ENCODE peak calls at places on chromosomes 13 and 19, in five cellular contexts. I is esophagus muscularis mucosa, S is spleen, D is HepG2, V is SK-N-MC. O is an unnamed sample.

GRCh38 chr19:45952691-45953505 is 20.8 kb downstream of the NOVA2 start:
- DNase-seq in S (peak; percentile 71), I (no peak), D (no peak), V (no peak), O (no peak)

GRCh38 chr19:45469835-45470146 is 2.0 kb downstream of the FOSB start:
- DNase-seq in I (no peak), S (no peak), V (no peak), D (peak; percentile 85), O (no peak)

GRCh38 chr19:5652261-5652660 is 28.1 kb downstream of the MICOS13 start:
- DNase-seq in D (no peak), V (no peak), S (peak; percentile 17), I (no peak), O (no peak)

GRCh38 chr19:40933025-40933424 is 51.0 kb upstream of the CYP2A7 start:
- DNase-seq in V (no peak), I (no peak), D (no peak), S (no peak), O (no peak)

GRCh38 chr19:45424191-45425058 is 708 bp upstream of the ERCC1 start:
- DNase-seq in D (peak; percentile 86), V (no peak), S (peak; percentile 87), I (no peak), O (no peak)

GRCh38 chr19:46107371-46107770 is 17.1 kb downstream of the IGFL3 start:
- DNase-seq in S (no peak), D (no peak), V (no peak), I (no peak), O (no peak)

GRCh38 chr13:75417006-75417384 is 65.0 kb downstream of the TBC1D4 start:
- DNase-seq in D (no peak), S (no peak), I (no peak), V (no peak), O (no peak)

GRCh38 chr19:15324791-15325519 is 7.4 kb downstream of the BRD4 start:
- DNase-seq in I (no peak), S (peak; percentile 64), V (no peak), D (no peak), O (no peak)

GRCh38 chr19:39363909-39364457 is 21.8 kb downstream of the SAMD4B start:
- DNase-seq in V (no peak), I (no peak), D (no peak), S (no peak), O (no peak)

GRCh38 chr19:58572818-58573657 is at the start of gene MZF1:
- DNase-seq in V (peak; percentile 100), D (peak; percentile 99), I (peak; percentile 100), S (peak; percentile 100), O (peak; percentile 100)
- TF ChIP-seq POLR2AphosphoS5 in V (peak; percentile 35), D (peak; percentile 42), I (peak; percentile 78), S (peak; percentile 89), O (peak; percentile 53)

GRCh38 chr19:32020538-32020937 is 324.9 kb upstream of the ZNF507 start:
- DNase-seq in D (no peak), S (no peak), V (no peak), I (peak; percentile 47), O (peak; percentile 18)

GRCh38 chr19:32022044-32022945 is 323.1 kb upstream of the ZNF507 start:
- DNase-seq in D (no peak), V (no peak), S (no peak), I (no peak), O (peak; percentile 67)

GRCh38 chr19:32017341-32017948 is 328.0 kb upstream of the ZNF507 start:
- DNase-seq in S (no peak), D (no peak), I (peak; percentile 47), V (no peak), O (peak; percentile 40)

GRCh38 chr19:32012886-32013635 is 332.3 kb upstream of the ZNF507 start:
- DNase-seq in S (no peak), I (peak; percentile 72), V (no peak), D (no peak), O (peak; percentile 70)

GRCh38 chr19:32018014-32018413 is 327.4 kb upstream of the ZNF507 start:
- DNase-seq in D (no peak), V (peak; percentile 76), S (no peak), I (peak; percentile 72), O (no peak)
- TF ChIP-seq POLR2AphosphoS5 in D (no peak), V (no peak), S (no peak), I (peak; percentile 28), O (no peak)

DNA sequence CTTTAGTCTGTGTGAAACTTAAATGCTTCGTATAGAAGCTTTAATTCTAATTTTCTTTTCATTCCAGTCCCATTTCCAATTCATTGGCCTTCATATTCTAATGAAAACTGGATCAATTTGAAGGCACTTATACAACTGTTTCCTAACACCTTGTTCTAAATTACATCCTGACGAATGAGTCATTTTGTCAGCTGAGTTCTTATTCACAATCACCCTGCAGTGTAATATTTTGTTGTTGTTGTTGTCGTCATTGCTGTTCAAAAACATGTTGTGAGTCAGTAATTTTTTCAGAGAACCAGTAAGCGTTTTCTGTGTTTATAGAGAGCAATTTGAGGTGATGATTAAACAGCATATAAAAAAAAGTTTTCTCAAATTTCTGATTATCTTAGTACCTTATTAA is 290.0 kb downstream of the PCDH9 start:
- DNase-seq in I (no peak), D (no peak), V (no peak), S (no peak), O (no peak)
- TF ChIP-seq POLR2AphosphoS5 in I (no peak), D (no peak), V (no peak), S (no peak), O (no peak)

DNA sequence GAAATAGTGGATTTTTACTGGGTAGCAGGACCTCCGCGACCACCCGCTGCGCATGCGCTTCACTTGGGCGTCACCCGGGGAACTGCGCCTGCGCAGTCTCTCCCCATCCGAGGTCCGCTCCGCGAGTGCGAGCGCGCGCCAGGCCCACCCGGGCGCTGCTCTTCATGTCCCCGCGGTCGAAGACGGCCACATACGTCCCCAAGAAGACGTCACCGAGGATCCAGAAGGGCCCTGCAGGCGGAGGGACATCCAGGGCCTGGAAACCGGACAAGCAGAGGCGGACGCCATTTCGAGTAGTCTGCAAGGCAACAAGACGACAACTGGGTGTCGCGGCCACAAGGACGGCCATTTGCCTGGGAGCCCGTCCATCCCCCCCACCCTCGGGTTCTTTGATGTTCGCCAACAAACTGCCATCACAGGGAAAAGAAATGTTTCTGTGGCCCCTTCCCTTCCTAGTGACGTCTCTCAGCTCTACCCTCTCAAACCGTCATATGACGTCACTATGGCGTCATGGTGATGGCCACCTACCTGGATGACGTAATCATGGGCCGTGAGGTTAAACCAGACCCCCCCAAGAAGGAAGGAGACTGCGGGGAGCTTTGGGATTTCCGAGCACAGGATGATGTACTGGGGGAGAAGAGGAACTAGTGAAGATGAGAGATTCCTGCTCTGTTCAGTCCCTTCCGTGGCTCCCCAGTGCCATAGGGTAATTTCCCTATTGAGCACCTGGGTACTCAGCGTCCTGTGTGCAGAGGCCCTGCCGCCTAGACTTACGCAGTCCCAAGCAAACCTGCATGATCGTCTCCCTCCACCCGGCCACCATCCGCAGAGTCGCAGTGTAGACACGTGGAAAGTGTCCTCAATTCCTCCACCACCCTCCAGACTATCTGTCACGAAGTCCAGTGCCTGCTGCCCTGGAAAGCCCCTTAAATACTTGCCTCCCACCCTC is 6.7 kb downstream of the NAPSA start:
- DNase-seq in D (no peak), I (no peak), V (no peak), S (peak; percentile 93), O (no peak)
- TF ChIP-seq POLR2AphosphoS5 in D (no peak), I (peak; percentile 82), V (peak; percentile 77), S (peak; percentile 97), O (no peak)

GRCh38 chr13:42796747-42797356 is 15.5 kb downstream of the FAM216B start:
- DNase-seq in V (no peak), D (no peak), I (no peak), S (no peak), O (no peak)
- TF ChIP-seq POLR2AphosphoS5 in V (no peak), D (no peak), I (no peak), S (no peak), O (no peak)

GRCh38 chr13:95745289-95745688 is 68.3 kb downstream of the DNAJC3 start:
- DNase-seq in I (no peak), D (no peak), V (no peak), S (no peak), O (no peak)
- TF ChIP-seq POLR2AphosphoS5 in I (no peak), D (no peak), V (no peak), S (no peak), O (no peak)